ENCODE peak calls at places on chromosomes 12 and 14, in six cellular contexts. T, P, H, E, J and R are unnamed samples.

GRCh38 chr12:100445081-100445481 is 28.6 kb upstream of the NR1H4 start:
- DNase-seq in T (no peak), P (no peak), H (no peak), E (no peak), J (no peak), R (no peak)

GRCh38 chr12:109735825-109736551 is 22.4 kb downstream of the FAM222A start:
- DNase-seq in T (no peak), P (no peak), H (no peak), E (peak), J (no peak), R (no peak)

GRCh38 chr12:47835017-47835830 is 15.5 kb upstream of the HDAC7 start:
- DNase-seq in T (no peak), P (no peak), H (no peak), E (no peak), J (no peak), R (no peak)

GRCh38 chr12:61072717-61073116 is 1187.5 kb upstream of the USP15 start:
- DNase-seq in T (no peak), P (no peak), H (no peak), E (no peak), J (no peak), R (no peak)

GRCh38 chr12:2683283-2684025 is 111.3 kb upstream of the FKBP4 start:
- DNase-seq in T (no peak), P (no peak), H (no peak), E (peak), J (no peak), R (no peak)

GRCh38 chr14:91241848-91242247 is 2.7 kb downstream of the GPR68 start:
- DNase-seq in T (no peak), P (no peak), H (no peak), E (no peak), J (no peak), R (no peak)

GRCh38 chr12:123354600-123354999 is 10.0 kb downstream of the SBNO1 start:
- DNase-seq in T (no peak), P (no peak), H (no peak), E (no peak), J (no peak), R (no peak)

GRCh38 chr12:6241495-6241894 is 41.3 kb downstream of the CD9 start:
- DNase-seq in T (no peak), P (no peak), H (peak), E (peak), J (no peak), R (no peak)

GRCh38 chr12:93798279-93798678 is 121.1 kb downstream of the CRADD start:
- DNase-seq in T (no peak), P (no peak), H (no peak), E (no peak), J (no peak), R (no peak)

GRCh38 chr14:94540031-94540794 is 21.0 kb upstream of the SERPINA4 start:
- DNase-seq in T (no peak), P (peak), H (no peak), E (no peak), J (no peak), R (no peak)

GRCh38 chr12:54282949-54283593 is 2.5 kb downstream of the HNRNPA1 start:
- DNase-seq in T (no peak), P (no peak), H (no peak), E (peak), J (no peak), R (no peak)

GRCh38 chr12:66074561-66074960 is 56.0 kb downstream of the LLPH start:
- DNase-seq in T (no peak), P (peak), H (no peak), E (no peak), J (no peak), R (no peak)

GRCh38 chr12:62659457-62660295 is 193.1 kb downstream of the MON2 start:
- DNase-seq in T (no peak), P (no peak), H (no peak), E (no peak), J (no peak), R (no peak)